ENCODE peak calls at places on chromosomes 3 and 15, in four cellular contexts. One of them, this sample, is unnamed.

GRCh38 chr15:96893159-96893906 is 562.8 kb downstream of the NR2F2 start:
- DNase-seq in A549: peak
- DNase-seq in transverse colon: no peak
- DNase-seq in stomach: peak
- DNase-seq in this sample: no peak

GRCh38 chr3:14124223-14124614 is 451 bp downstream of the CHCHD4 start:
- DNase-seq in A549: peak
- DNase-seq in transverse colon: peak
- DNase-seq in stomach: peak
- DNase-seq in this sample: peak

GRCh38 chr3:101701696-101702634 is 15.4 kb upstream of the RPL24 start:
- DNase-seq in A549: no peak
- DNase-seq in transverse colon: no peak
- DNase-seq in stomach: no peak
- DNase-seq in this sample: no peak

GRCh38 chr3:189563841-189564563 is 67.2 kb upstream of the TP63 start:
- DNase-seq in A549: peak
- DNase-seq in transverse colon: no peak
- DNase-seq in stomach: no peak
- DNase-seq in this sample: no peak

GRCh38 chr3:127781411-127782001 is 40.8 kb downstream of the MGLL start:
- DNase-seq in A549: no peak
- DNase-seq in transverse colon: no peak
- DNase-seq in stomach: no peak
- DNase-seq in this sample: peak

GRCh38 chr3:124053871-124054270 is 61.9 kb upstream of the ROPN1 start:
- DNase-seq in A549: no peak
- DNase-seq in transverse colon: no peak
- DNase-seq in stomach: no peak
- DNase-seq in this sample: no peak

GRCh38 chr15:31311735-31312134 is 14.9 kb upstream of the KLF13 start:
- DNase-seq in A549: no peak
- DNase-seq in transverse colon: no peak
- DNase-seq in stomach: no peak
- DNase-seq in this sample: peak

GRCh38 chr3:15428539-15428938 is 1.1 kb downstream of the EAF1 start:
- DNase-seq in A549: peak
- DNase-seq in transverse colon: no peak
- DNase-seq in stomach: no peak
- DNase-seq in this sample: no peak

GRCh38 chr3:46913644-46914043 is 36.1 kb downstream of the PTH1R start:
- DNase-seq in A549: peak
- DNase-seq in transverse colon: peak
- DNase-seq in stomach: no peak
- DNase-seq in this sample: no peak

GRCh38 chr3:122258757-122259371 is 66.2 kb upstream of the CSTA start:
- DNase-seq in A549: peak
- DNase-seq in transverse colon: peak
- DNase-seq in stomach: peak
- DNase-seq in this sample: peak

GRCh38 chr15:34914316-34914715 is 55.2 kb downstream of the AQR start:
- DNase-seq in A549: no peak
- DNase-seq in transverse colon: no peak
- DNase-seq in stomach: no peak
- DNase-seq in this sample: no peak

GRCh38 chr15:34109775-34110663 is 8.1 kb downstream of the PGBD4 start:
- DNase-seq in A549: peak
- DNase-seq in transverse colon: no peak
- DNase-seq in stomach: no peak
- DNase-seq in this sample: peak

GRCh38 chr15:57565326-57565725 is 26.4 kb upstream of the MYZAP start:
- DNase-seq in A549: peak
- DNase-seq in transverse colon: peak
- DNase-seq in stomach: no peak
- DNase-seq in this sample: no peak

GRCh38 chr15:98805434-98806274 is 157.3 kb downstream of the IGF1R start:
- DNase-seq in A549: peak
- DNase-seq in transverse colon: peak
- DNase-seq in stomach: no peak
- DNase-seq in this sample: peak

GRCh38 chr3:152244156-152244888 is 24.4 kb upstream of the MBNL1 start:
- DNase-seq in A549: no peak
- DNase-seq in transverse colon: no peak
- DNase-seq in stomach: no peak
- DNase-seq in this sample: no peak

GRCh38 chr3:158748237-158748828 is 16.1 kb upstream of the RARRES1 start:
- DNase-seq in A549: no peak
- DNase-seq in transverse colon: peak
- DNase-seq in stomach: peak
- DNase-seq in this sample: no peak

GRCh38 chr15:43230640-43231115 is 9.9 kb upstream of the EPB42 start:
- DNase-seq in A549: peak
- DNase-seq in transverse colon: no peak
- DNase-seq in stomach: no peak
- DNase-seq in this sample: no peak

GRCh38 chr15:23750179-23750578 is 63.1 kb upstream of the NDN start:
- DNase-seq in A549: no peak
- DNase-seq in transverse colon: no peak
- DNase-seq in stomach: no peak
- DNase-seq in this sample: no peak

GRCh38 chr15:85550283-85550682 is 169.9 kb downstream of the AKAP13 start:
- DNase-seq in A549: no peak
- DNase-seq in transverse colon: no peak
- DNase-seq in stomach: no peak
- DNase-seq in this sample: no peak

GRCh38 chr15:44315164-44315563 is 26.6 kb downstream of the GOLM2 start:
- DNase-seq in A549: no peak
- DNase-seq in transverse colon: no peak
- DNase-seq in stomach: no peak
- DNase-seq in this sample: no peak

GRCh38 chr3:66904336-66904735 is 93.8 kb upstream of the KBTBD8 start:
- DNase-seq in A549: no peak
- DNase-seq in transverse colon: no peak
- DNase-seq in stomach: no peak
- DNase-seq in this sample: no peak

GRCh38 chr15:84760219-84760618 is 11.8 kb downstream of the ZNF592 start:
- DNase-seq in A549: no peak
- DNase-seq in transverse colon: no peak
- DNase-seq in stomach: no peak
- DNase-seq in this sample: no peak

GRCh38 chr15:64731012-64731806 is 44.2 kb downstream of the RBPMS2 start:
- DNase-seq in A549: peak
- DNase-seq in transverse colon: peak
- DNase-seq in stomach: peak
- DNase-seq in this sample: peak

GRCh38 chr3:21835266-21835665 is 84.3 kb upstream of the ZNF385D start:
- DNase-seq in A549: no peak
- DNase-seq in transverse colon: no peak
- DNase-seq in stomach: no peak
- DNase-seq in this sample: no peak

GRCh38 chr3:127255516-127255915 is 32.3 kb downstream of the PRR20G start:
- DNase-seq in A549: no peak
- DNase-seq in transverse colon: no peak
- DNase-seq in stomach: no peak
- DNase-seq in this sample: no peak

GRCh38 chr3:27185231-27185989 is 183.8 kb downstream of the NEK10 start:
- DNase-seq in A549: no peak
- DNase-seq in transverse colon: no peak
- DNase-seq in stomach: no peak
- DNase-seq in this sample: no peak

DNA sequence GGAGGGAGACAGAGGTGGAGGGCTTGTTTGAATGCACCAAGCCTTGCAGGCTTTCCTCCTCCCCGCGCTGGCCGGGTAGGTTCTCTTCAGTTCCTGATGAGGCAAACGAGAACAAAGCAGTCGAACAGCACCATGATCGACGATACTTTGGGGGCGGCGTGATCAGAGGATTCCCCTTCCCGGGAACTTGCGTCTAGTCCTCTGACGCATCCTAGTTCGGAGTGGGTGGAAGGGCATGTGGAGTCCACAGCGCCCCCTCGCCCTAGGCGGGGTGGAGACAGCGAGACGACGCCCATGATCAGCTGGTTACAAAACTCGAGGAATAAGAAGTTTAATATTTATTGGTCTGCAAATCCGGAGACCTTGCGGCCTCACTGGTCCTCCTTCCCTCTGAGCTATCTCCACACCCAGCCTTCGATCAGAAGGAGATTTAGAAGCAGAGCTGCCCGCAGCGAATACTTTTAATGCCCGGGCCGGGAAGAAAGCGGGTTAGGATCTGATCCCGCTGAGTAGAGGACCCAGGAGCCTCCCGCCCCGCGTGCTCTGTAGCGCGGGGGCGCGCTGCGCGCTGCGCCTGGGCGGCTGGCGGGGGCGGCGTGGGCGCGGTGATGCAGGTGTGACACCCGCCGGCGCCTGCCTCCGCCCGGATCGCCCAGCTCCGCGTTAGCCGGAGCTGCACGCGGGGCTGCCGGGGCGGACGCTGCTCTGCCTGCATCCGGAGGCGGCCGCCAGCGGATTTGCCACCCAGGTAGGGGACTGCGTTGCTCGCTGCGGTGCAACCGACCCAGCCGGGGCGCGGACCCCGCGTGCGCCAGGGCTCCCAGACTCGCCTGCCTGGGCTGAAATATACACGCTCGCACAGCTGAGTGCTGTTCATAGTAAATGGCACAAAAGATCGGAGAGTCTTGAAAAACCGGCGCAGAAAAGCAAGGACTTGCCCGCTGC is at the start of gene SV2B:
- DNase-seq in A549: peak
- DNase-seq in transverse colon: no peak
- DNase-seq in stomach: peak
- DNase-seq in this sample: peak
- TF ChIP-seq EP300 in A549: no peak
- TF ChIP-seq EP300 in transverse colon: no peak
- TF ChIP-seq EP300 in stomach: no peak
- TF ChIP-seq EP300 in this sample: no peak

DNA sequence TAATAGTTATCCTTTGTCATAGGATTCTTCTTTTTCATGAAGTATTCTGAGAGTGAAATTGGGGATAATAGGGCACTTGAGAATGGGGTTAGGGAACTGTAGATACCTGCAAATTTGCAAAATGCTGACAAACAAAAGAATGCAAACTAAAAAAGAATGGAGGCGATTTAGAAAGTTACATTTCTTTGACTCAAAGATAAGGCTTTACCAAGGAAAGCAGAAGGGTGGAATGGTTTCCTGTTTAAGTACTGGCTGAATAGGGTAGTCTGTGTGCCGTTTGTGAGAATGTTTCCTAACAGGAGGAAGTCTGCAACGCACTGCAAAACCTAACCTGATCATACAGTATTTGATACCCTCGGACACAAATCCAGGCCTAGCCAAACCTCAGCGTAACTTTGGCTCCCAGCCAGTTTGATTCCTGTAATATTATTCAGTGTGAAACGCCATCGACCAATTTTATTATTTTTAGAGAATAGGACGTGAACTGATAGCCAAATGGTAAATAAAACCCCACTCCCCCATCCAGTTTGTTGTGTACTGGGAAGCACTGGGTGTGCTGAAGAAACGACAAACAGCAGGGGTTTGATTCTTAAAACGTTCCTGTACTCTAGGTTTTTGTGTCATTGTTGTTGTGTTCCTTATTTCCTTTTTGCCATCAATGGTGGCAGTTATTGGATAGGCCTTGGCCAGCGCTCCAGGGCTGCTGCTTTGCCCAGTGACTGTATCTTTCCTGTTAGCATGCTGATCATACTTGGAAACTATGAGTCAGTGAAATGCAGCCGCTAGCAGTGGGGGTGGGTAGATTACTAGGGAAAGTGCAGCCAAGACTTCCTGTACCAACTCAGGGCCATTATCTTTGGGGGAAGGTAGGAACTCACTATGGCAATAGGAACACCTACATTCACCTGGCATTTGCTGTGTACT is 148.0 kb upstream of the TBL1XR1 start:
- DNase-seq in A549: peak
- DNase-seq in transverse colon: peak
- DNase-seq in stomach: peak
- DNase-seq in this sample: peak
- TF ChIP-seq EP300 in A549: no peak
- TF ChIP-seq EP300 in transverse colon: peak
- TF ChIP-seq EP300 in stomach: peak
- TF ChIP-seq EP300 in this sample: peak

DNA sequence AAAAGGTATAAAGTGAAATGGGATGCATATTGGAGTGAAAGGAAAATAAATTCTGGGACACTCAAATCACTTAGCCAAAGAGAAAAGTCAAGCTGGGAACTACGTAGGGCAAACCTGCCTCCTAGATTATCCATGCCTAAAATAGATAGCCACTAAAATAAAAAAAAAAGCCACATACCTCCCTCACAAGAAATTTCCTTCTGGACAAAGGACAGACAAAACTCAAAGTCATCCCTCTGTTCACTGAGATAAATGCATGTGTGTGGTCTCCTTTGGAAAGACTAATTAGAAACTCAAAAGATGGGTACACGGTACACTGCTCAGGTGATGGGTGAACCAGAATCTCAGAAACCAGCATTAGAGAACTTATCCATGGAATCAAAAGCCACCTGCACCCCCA is 65.2 kb upstream of the MME start:
- DNase-seq in A549: no peak
- DNase-seq in transverse colon: no peak
- DNase-seq in stomach: no peak
- DNase-seq in this sample: no peak
- TF ChIP-seq EP300 in A549: no peak
- TF ChIP-seq EP300 in transverse colon: no peak
- TF ChIP-seq EP300 in stomach: no peak
- TF ChIP-seq EP300 in this sample: no peak

GRCh38 chr3:161523916-161524315 is 27.3 kb downstream of the OTOL1 start:
- DNase-seq in A549: no peak
- DNase-seq in transverse colon: no peak
- DNase-seq in stomach: no peak
- DNase-seq in this sample: no peak
- TF ChIP-seq EP300 in A549: no peak
- TF ChIP-seq EP300 in transverse colon: no peak
- TF ChIP-seq EP300 in stomach: no peak
- TF ChIP-seq EP300 in this sample: no peak

DNA sequence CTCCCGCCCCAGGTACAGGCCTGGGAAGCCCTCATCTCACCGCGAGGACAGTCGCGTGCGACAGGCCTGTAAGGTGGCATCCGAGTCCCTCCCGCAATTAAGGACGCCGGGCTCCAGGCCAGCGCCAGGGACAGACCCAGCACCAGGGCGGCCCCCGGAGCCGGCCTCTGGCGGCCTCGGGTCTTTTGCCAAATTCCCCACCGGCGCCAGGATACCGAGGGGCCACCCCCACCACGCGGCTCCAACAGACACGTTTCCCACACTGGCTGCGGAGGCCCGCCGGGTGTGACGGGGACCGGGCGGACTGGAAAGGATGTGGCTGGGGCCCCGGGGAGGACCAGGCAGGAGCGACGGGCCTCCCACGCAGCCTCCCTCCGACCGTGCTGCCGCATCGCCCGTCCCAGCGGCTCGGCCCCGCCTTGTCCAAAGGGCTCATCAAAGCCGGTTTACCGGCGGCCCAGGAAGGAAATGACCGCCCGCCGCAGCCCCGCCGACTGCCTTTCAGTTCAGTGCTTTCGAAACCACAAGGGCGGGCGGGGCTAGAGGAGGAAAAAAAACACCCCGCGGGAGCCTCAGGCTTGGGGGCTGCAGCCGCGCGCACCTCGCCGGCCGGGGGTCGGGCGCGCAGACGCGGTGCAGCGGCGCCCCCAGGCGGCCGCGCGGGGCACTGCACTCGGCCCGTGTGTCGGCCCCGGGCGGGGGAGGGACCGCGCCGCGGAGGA is 11.2 kb downstream of the XXYLT1 start:
- DNase-seq in A549: peak
- DNase-seq in transverse colon: peak
- DNase-seq in stomach: peak
- DNase-seq in this sample: peak
- TF ChIP-seq EP300 in A549: no peak
- TF ChIP-seq EP300 in transverse colon: no peak
- TF ChIP-seq EP300 in stomach: no peak
- TF ChIP-seq EP300 in this sample: no peak